ENCODE peak calls at places on chromosomes 3 and 15, in eight cellular contexts. A is GM12865, C is kidney epithelial cell, N is endodermal cell, H is H9, S is suprapubic skin, U is psoas muscle, D is fibroblast of mammary gland. J is an unnamed sample.

GRCh38 chr3:187919018-187919417 is 173.8 kb upstream of the BCL6 start:
- DNase-seq in A (peak), C (no peak), N (no peak), H (no peak), S (no peak), U (no peak), D (no peak), J (peak)

GRCh38 chr3:168517514-168518071 is 421.9 kb upstream of the GOLIM4 start:
- DNase-seq in A (peak), C (no peak), N (peak), H (peak), S (no peak), U (no peak), D (no peak), J (peak)

GRCh38 chr15:47517737-47518136 is 199.6 kb upstream of the SEMA6D start:
- DNase-seq in A (no peak), C (no peak), N (no peak), H (no peak), S (no peak), U (no peak), D (peak), J (no peak)

GRCh38 chr15:41281236-41281635 is 50.2 kb downstream of the CHP1 start:
- DNase-seq in A (no peak), C (peak), N (no peak), H (no peak), S (no peak), U (no peak), D (peak), J (no peak)

GRCh38 chr3:44958406-44958805 is 17.6 kb downstream of the ZDHHC3 start:
- DNase-seq in A (no peak), C (no peak), N (no peak), H (no peak), S (no peak), U (no peak), D (no peak), J (no peak)

GRCh38 chr3:66480666-66481065 is 20.2 kb downstream of the LRIG1 start:
- DNase-seq in A (peak), C (no peak), N (no peak), H (no peak), S (no peak), U (no peak), D (no peak), J (peak)

GRCh38 chr3:14145670-14146380 is 21.0 kb downstream of the TMEM43 start:
- DNase-seq in A (no peak), C (no peak), N (peak), H (peak), S (no peak), U (no peak), D (no peak), J (no peak)

GRCh38 chr15:63146684-63147083 is 10.6 kb downstream of the RPS27L start:
- DNase-seq in A (no peak), C (no peak), N (no peak), H (no peak), S (no peak), U (no peak), D (peak), J (no peak)

GRCh38 chr15:33234019-33234418 is 39.5 kb upstream of the FMN1 start:
- DNase-seq in A (peak), C (peak), N (no peak), H (no peak), S (no peak), U (no peak), D (peak), J (no peak)

GRCh38 chr3:106765342-106765741 is 611.9 kb upstream of the CCDC54 start:
- DNase-seq in A (no peak), C (peak), N (no peak), H (no peak), S (no peak), U (no peak), D (peak), J (no peak)

GRCh38 chr3:161893972-161894371 is 397.4 kb downstream of the OTOL1 start:
- DNase-seq in A (no peak), C (no peak), N (no peak), H (no peak), S (no peak), U (no peak), D (peak), J (no peak)

GRCh38 chr15:95394186-95395067 is 936.1 kb upstream of the NR2F2 start:
- DNase-seq in A (no peak), C (no peak), N (no peak), H (no peak), S (no peak), U (no peak), D (peak), J (no peak)

GRCh38 chr3:172201136-172201989 is 162.0 kb downstream of the FNDC3B start:
- DNase-seq in A (no peak), C (no peak), N (no peak), H (no peak), S (peak), U (peak), D (peak), J (no peak)

GRCh38 chr3:53334742-53335141 is 12.6 kb downstream of the DCP1A start:
- DNase-seq in A (no peak), C (no peak), N (no peak), H (no peak), S (no peak), U (no peak), D (no peak), J (no peak)

GRCh38 chr3:129614927-129615363 is 8.5 kb upstream of the PLXND1 start:
- DNase-seq in A (no peak), C (no peak), N (no peak), H (no peak), S (no peak), U (peak), D (no peak), J (no peak)

GRCh38 chr3:133413166-133414020 is 13.5 kb downstream of the BFSP2 start:
- DNase-seq in A (no peak), C (no peak), N (no peak), H (no peak), S (no peak), U (no peak), D (peak), J (no peak)

GRCh38 chr3:176514297-176514696 is 683.0 kb downstream of the TBL1XR1 start:
- DNase-seq in A (peak), C (no peak), N (peak), H (peak), S (no peak), U (no peak), D (peak), J (no peak)

GRCh38 chr15:76382987-76383728 is 46.6 kb downstream of the ISL2 start:
- DNase-seq in A (no peak), C (no peak), N (no peak), H (no peak), S (no peak), U (no peak), D (no peak), J (no peak)

GRCh38 chr15:23686466-23687142 is 501 bp downstream of the NDN start:
- DNase-seq in A (no peak), C (no peak), N (peak), H (peak), S (no peak), U (no peak), D (peak), J (no peak)

GRCh38 chr3:188421836-188422540 is 268.0 kb downstream of the LPP start:
- DNase-seq in A (peak), C (no peak), N (no peak), H (no peak), S (no peak), U (no peak), D (peak), J (peak)

GRCh38 chr15:66834863-66835557 is 133.0 kb downstream of the SMAD6 start:
- DNase-seq in A (no peak), C (peak), N (peak), H (peak), S (peak), U (no peak), D (no peak), J (no peak)

GRCh38 chr3:155244699-155245098 is 48.8 kb downstream of the STRIT1 start:
- DNase-seq in A (no peak), C (no peak), N (no peak), H (no peak), S (no peak), U (no peak), D (no peak), J (no peak)

GRCh38 chr3:87351913-87352312 is 75.5 kb upstream of the POU1F1 start:
- DNase-seq in A (no peak), C (no peak), N (no peak), H (no peak), S (no peak), U (no peak), D (no peak), J (no peak)

GRCh38 chr3:86029590-86029989 is 961.4 kb downstream of the VGLL3 start:
- DNase-seq in A (no peak), C (no peak), N (no peak), H (no peak), S (no peak), U (no peak), D (no peak), J (no peak)

GRCh38 chr15:39270976-39271375 is 309.9 kb upstream of the THBS1 start:
- DNase-seq in A (no peak), C (peak), N (no peak), H (no peak), S (no peak), U (no peak), D (peak), J (no peak)

GRCh38 chr3:193673845-193674244 is 80.8 kb downstream of the OPA1 start:
- DNase-seq in A (no peak), C (no peak), N (no peak), H (no peak), S (no peak), U (no peak), D (no peak), J (no peak)

GRCh38 chr3:166518040-166518439 is 680.8 kb upstream of the BCHE start:
- DNase-seq in A (no peak), C (no peak), N (no peak), H (no peak), S (no peak), U (no peak), D (no peak), J (no peak)

GRCh38 chr15:91685436-91685835 is 168.1 kb upstream of the SLCO3A1 start:
- DNase-seq in A (no peak), C (no peak), N (no peak), H (no peak), S (no peak), U (no peak), D (no peak), J (no peak)

GRCh38 chr3:120039642-120040610 is 54.3 kb downstream of the GSK3B start:
- DNase-seq in A (no peak), C (no peak), N (peak), H (peak), S (no peak), U (no peak), D (no peak), J (no peak)

GRCh38 chr15:40702077-40702476 is 7.1 kb downstream of the RAD51 start:
- DNase-seq in A (peak), C (no peak), N (no peak), H (no peak), S (no peak), U (no peak), D (peak), J (peak)

GRCh38 chr3:148756306-148756705 is 58.6 kb downstream of the AGTR1 start:
- DNase-seq in A (no peak), C (no peak), N (no peak), H (no peak), S (no peak), U (no peak), D (no peak), J (no peak)

GRCh38 chr3:148955544-148956346 is 35.6 kb upstream of the GYG1 start:
- DNase-seq in A (peak), C (peak), N (peak), H (no peak), S (no peak), U (peak), D (peak), J (peak)

GRCh38 chr3:153165211-153165815 is 3.3 kb downstream of the RAP2B start:
- DNase-seq in A (peak), C (no peak), N (no peak), H (no peak), S (no peak), U (no peak), D (peak), J (no peak)
- TF ChIP-seq CTCF in A (peak), C (peak), N (peak), H (peak), S (no peak), U (no peak), D (peak), J (no peak)

GRCh38 chr3:139937674-139938279 is 2.8 kb downstream of the CLSTN2 start:
- DNase-seq in A (peak), C (no peak), N (peak), H (no peak), S (no peak), U (peak), D (peak), J (peak)
- TF ChIP-seq CTCF in A (peak), C (peak), N (peak), H (peak), S (peak), U (peak), D (peak), J (peak)

DNA sequence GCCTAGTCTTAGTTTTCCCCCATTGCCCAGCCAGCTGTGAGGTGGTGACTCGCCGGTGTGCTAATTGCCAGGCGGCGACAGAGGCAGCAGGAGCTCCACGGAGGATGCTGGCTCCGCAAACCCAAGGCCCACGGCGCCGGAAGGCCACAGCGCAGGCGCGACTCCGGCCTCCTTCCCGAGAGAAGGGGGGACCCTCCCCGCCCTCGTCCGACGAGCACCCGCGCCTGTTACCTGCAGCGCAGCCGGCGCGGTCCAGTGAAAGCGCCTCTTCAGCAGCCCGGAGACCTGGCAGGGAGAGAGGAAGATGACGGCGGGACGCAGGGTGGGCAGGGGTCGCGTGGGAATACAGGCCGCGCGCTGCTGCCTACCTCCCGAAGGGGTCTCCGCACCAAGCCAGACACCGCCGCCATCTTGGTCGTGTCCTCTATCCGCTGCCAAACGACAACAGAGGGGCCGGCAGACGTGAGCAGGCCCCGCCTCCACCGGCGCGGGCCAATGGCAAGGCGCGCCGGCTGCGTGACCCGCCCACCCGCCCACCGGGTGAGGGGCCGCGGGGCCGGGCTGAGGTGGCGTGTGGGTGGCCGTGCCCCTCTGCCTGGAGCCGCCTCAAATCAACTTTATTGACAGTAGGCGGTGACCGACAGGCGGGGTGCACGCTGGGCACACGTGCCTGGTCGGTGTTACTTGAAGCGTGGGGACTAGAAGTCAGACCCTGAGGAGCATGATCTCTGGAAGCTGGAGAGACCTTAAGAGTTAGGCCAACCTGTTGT is at the start of gene PDHB:
- DNase-seq in A (peak), C (peak), N (peak), H (peak), S (peak), U (peak), D (peak), J (peak)
- TF ChIP-seq CTCF in A (no peak), C (no peak), N (no peak), H (no peak), S (no peak), U (no peak), D (no peak), J (no peak)

GRCh38 chr15:70098461-70099166 is 897 bp upstream of the TLE3 start:
- DNase-seq in A (peak), C (no peak), N (peak), H (peak), S (peak), U (peak), D (no peak), J (no peak)

GRCh38 chr15:70099167-70099965 is 1.6 kb upstream of the TLE3 start:
- DNase-seq in A (peak), C (peak), N (peak), H (peak), S (peak), U (peak), D (peak), J (peak)

GRCh38 chr15:70096975-70097336 is 761 bp downstream of the TLE3 start:
- DNase-seq in A (peak), C (no peak), N (no peak), H (no peak), S (no peak), U (no peak), D (no peak), J (no peak)

GRCh38 chr15:70097337-70098169 is at the start of gene TLE3:
- DNase-seq in A (peak), C (peak), N (peak), H (peak), S (peak), U (peak), D (peak), J (peak)

GRCh38 chr15:70098170-70098460 is 398 bp upstream of the TLE3 start:
- DNase-seq in A (peak), C (no peak), N (no peak), H (no peak), S (no peak), U (no peak), D (no peak), J (no peak)
- TF ChIP-seq CTCF in A (no peak), C (no peak), N (peak), H (no peak), S (no peak), U (no peak), D (no peak), J (no peak)

GRCh38 chr3:134795776-134796312 is 784 bp downstream of the EPHB1 start:
- DNase-seq in A (no peak), C (no peak), N (peak), H (peak), S (no peak), U (peak), D (peak), J (peak)
- TF ChIP-seq CTCF in A (no peak), C (peak), N (peak), H (peak), S (no peak), U (no peak), D (no peak), J (no peak)

DNA sequence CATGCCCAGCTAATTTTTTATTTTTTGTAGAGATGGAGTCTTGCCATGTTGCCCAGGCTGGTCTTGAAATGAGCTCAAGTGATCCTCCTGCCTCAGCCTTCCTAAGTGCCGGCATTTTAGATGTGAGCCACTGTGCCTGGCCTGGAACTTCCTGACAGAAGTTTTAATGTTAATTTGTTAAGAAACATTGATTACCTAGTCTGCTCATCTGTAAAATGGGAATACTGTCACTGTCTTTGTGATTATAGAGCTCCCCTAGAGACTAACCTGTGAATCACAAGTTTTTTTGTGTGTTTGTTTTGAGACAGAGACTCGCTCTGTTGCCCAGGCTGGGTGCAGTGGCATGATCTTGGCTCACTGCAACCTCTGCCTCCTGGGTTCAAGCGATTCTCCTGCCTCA is 4.3 kb upstream of the EIF3J start:
- DNase-seq in A (peak), C (no peak), N (no peak), H (no peak), S (no peak), U (no peak), D (no peak), J (no peak)
- TF ChIP-seq CTCF in A (peak), C (no peak), N (peak), H (peak), S (no peak), U (no peak), D (peak), J (no peak)

DNA sequence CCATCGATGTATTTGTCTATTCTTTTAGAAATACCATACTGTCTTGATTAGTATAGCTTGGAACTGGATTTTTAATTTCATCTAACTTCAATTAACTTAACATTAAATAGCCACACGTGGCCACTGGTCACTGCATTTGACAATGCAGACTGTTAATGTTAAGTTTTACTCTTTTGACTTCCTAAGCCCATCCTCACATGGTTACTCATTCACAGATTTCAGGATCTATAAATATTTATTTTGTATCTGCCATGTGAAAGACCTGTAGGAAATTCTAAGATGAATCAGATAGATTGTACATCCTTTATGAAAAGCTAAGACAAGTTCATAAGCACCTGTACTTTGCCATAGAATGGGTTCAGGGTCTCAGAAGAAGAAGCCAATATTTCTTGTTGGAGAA is 8.3 kb upstream of the RORA start:
- DNase-seq in A (no peak), C (no peak), N (no peak), H (no peak), S (no peak), U (no peak), D (no peak), J (no peak)
- TF ChIP-seq CTCF in A (no peak), C (no peak), N (no peak), H (no peak), S (no peak), U (no peak), D (no peak), J (no peak)

GRCh38 chr15:74716647-74717046 is 8.7 kb downstream of the CYP1A1 start:
- DNase-seq in A (no peak), C (no peak), N (no peak), H (no peak), S (no peak), U (no peak), D (peak), J (no peak)
- TF ChIP-seq CTCF in A (no peak), C (no peak), N (no peak), H (no peak), S (no peak), U (no peak), D (no peak), J (no peak)

GRCh38 chr3:177590826-177591225 is 393.5 kb upstream of the TBL1XR1 start:
- DNase-seq in A (no peak), C (no peak), N (no peak), H (no peak), S (no peak), U (no peak), D (peak), J (no peak)
- TF ChIP-seq CTCF in A (no peak), C (no peak), N (no peak), H (no peak), S (no peak), U (no peak), D (no peak), J (no peak)

J was measured in GM20000.